ENCODE peak calls at places on chromosomes 4 and X, in eight cellular contexts. E is Panc1, Q is DND-41, Z is AG04450, N is suprapubic skin, T is lung, O is ovary, U is dorsolateral prefrontal cortex. I is an unnamed sample.

GRCh38 chr4:42656736-42656985 is 244 bp downstream of the ATP8A1 start:
- DNase-seq in E (no peak), Q (no peak), Z (no peak), N (no peak), T (no peak), O (no peak), U (no peak), I (no peak)

GRCh38 chr4:73897380-73898136 is 28.4 kb downstream of the CXCL1 start:
- DNase-seq in E (no peak), Q (no peak), Z (no peak), N (no peak), T (no peak), O (no peak), U (no peak), I (no peak)

GRCh38 chrX:118286066-118286758 is 59.7 kb upstream of the WDR44 start:
- DNase-seq in E (no peak), Q (no peak), Z (no peak), N (no peak), T (no peak), O (no peak), U (no peak), I (no peak)

GRCh38 chrX:8783100-8784098 is 17.8 kb downstream of the FAM9A start:
- DNase-seq in E (no peak), Q (peak), Z (no peak), N (no peak), T (peak), O (no peak), U (peak), I (no peak)

GRCh38 chr4:140342620-140343019 is 30.8 kb upstream of the SCOC start:
- DNase-seq in E (no peak), Q (no peak), Z (no peak), N (no peak), T (no peak), O (no peak), U (no peak), I (no peak)

GRCh38 chr4:175127314-175127713 is 209.2 kb downstream of the ADAM29 start:
- DNase-seq in E (no peak), Q (no peak), Z (no peak), N (no peak), T (no peak), O (no peak), U (no peak), I (no peak)

GRCh38 chrX:150513564-150513963 is 54.9 kb upstream of the MTM1 start:
- DNase-seq in E (no peak), Q (no peak), Z (no peak), N (no peak), T (no peak), O (no peak), U (no peak), I (no peak)

GRCh38 chr4:2286904-2287593 is 25.1 kb upstream of the MXD4 start:
- DNase-seq in E (no peak), Q (no peak), Z (no peak), N (peak), T (no peak), O (peak), U (peak), I (no peak)

GRCh38 chr4:40254961-40255721 is 58.3 kb downstream of the RHOH start:
- DNase-seq in E (no peak), Q (no peak), Z (no peak), N (no peak), T (no peak), O (no peak), U (no peak), I (no peak)

GRCh38 chr4:156677136-156677535 is 294.5 kb downstream of the PDGFC start:
- DNase-seq in E (peak), Q (no peak), Z (no peak), N (no peak), T (no peak), O (no peak), U (no peak), I (no peak)

GRCh38 chr4:39062094-39062493 is at the start of gene KLHL5:
- DNase-seq in E (no peak), Q (no peak), Z (no peak), N (no peak), T (no peak), O (no peak), U (no peak), I (no peak)

GRCh38 chrX:124208675-124209074 is 123.8 kb upstream of the TEX13D start:
- DNase-seq in E (no peak), Q (peak), Z (no peak), N (no peak), T (no peak), O (no peak), U (no peak), I (no peak)

GRCh38 chrX:10603612-10604011 is 16.8 kb downstream of the MID1 start:
- DNase-seq in E (no peak), Q (no peak), Z (no peak), N (no peak), T (no peak), O (no peak), U (no peak), I (no peak)

GRCh38 chr4:187608001-187608421 is 387.6 kb upstream of the ZFP42 start:
- DNase-seq in E (no peak), Q (no peak), Z (peak), N (no peak), T (no peak), O (no peak), U (no peak), I (no peak)

GRCh38 chrX:2697306-2697705 is 6.2 kb downstream of the CD99 start:
- DNase-seq in E (no peak), Q (no peak), Z (no peak), N (no peak), T (no peak), O (no peak), U (no peak), I (no peak)

GRCh38 chr4:18556402-18556801 is 534.8 kb upstream of the LCORL start:
- DNase-seq in E (no peak), Q (no peak), Z (no peak), N (no peak), T (no peak), O (no peak), U (no peak), I (no peak)

GRCh38 chr4:67558493-67558892 is at the start of gene STAP1:
- DNase-seq in E (no peak), Q (peak), Z (no peak), N (no peak), T (no peak), O (no peak), U (no peak), I (no peak)

GRCh38 chr4:89283975-89284556 is 23.5 kb downstream of the GPRIN3 start:
- DNase-seq in E (no peak), Q (no peak), Z (no peak), N (no peak), T (no peak), O (no peak), U (peak), I (no peak)

GRCh38 chr4:102562995-102563394 is 61.8 kb downstream of the NFKB1 start:
- DNase-seq in E (no peak), Q (no peak), Z (no peak), N (no peak), T (no peak), O (no peak), U (no peak), I (no peak)

GRCh38 chr4:155426953-155427352 is 50.2 kb upstream of the MAP9 start:
- DNase-seq in E (no peak), Q (no peak), Z (no peak), N (no peak), T (no peak), O (no peak), U (no peak), I (no peak)

GRCh38 chr4:110442309-110442708 is 33.6 kb upstream of the ENPEP start:
- DNase-seq in E (no peak), Q (no peak), Z (no peak), N (no peak), T (no peak), O (no peak), U (no peak), I (no peak)

GRCh38 chrX:40209951-40210617 is 112.3 kb upstream of the BCOR start:
- DNase-seq in E (no peak), Q (no peak), Z (no peak), N (no peak), T (no peak), O (no peak), U (no peak), I (no peak)

GRCh38 chrX:74104356-74105065 is 199.5 kb upstream of the ZCCHC13 start:
- DNase-seq in E (no peak), Q (no peak), Z (no peak), N (no peak), T (no peak), O (no peak), U (no peak), I (no peak)

DNA sequence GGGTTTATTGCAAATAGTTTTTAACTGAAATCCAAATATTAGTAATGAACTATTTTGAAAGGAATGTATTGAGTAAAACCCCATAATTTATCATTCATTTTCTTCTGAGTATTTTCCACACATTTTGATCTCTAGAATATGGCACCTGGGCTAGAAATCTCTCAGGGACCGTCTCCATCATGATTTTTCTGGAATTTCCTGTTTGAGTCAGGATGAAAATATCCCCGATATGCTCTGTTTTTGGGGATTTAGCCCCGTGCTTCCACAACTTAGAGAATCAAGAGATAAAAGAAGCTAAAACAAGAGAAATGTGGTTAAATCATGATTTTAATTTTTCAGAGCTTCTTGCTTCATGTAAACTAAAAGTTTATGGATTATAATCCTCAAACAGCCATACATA is 114.2 kb downstream of the SPCS3 start:
- DNase-seq in E (no peak), Q (no peak), Z (no peak), N (no peak), T (no peak), O (no peak), U (no peak), I (no peak)
- H3K4me3 ChIP-seq in E (no peak), Q (no peak), Z (no peak), N (no peak), T (no peak), O (no peak), U (no peak), I (no peak)

DNA sequence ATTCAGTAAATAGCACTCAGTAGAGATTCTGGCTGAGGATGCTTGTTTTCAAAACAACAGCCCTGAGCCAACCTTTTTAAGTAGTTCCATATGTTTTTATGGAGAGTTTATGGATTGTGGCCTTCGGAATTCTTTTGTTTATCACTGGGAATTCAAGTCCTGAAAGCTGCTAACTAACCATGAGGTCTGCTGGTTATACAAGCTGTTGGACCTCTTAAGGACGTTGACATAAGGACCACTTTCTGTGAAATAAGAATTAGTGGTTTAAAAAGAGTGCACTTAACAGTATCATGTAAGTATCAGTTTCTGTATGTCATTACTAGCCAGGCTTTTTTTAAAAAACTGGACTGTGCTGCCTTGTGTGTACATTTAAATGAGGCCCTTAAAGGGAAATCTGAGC is 229.0 kb upstream of the PGRMC2 start:
- DNase-seq in E (no peak), Q (no peak), Z (peak), N (no peak), T (no peak), O (no peak), U (no peak), I (no peak)
- H3K27ac ChIP-seq in E (peak), Q (no peak), Z (peak), N (peak), T (no peak), O (no peak), U (no peak), I (no peak)

DNA sequence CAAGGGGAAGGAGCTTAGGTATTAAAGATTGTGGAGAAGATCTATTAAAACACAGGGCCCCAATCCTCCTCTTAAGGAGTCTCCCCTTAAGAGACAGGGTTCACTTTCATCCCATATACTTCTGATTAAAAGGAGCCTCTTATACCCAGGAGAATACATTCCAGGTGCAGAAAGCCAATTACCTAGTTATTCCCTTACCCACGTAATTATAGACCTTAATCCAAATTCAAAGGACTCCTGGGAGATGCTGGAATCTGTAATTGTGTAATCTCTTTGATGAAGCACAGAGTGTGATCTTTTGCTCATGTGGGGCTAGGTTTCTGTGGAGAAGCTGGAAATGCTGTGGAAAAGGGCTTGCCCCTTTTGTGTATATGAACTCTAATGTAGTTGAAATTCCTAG is 1.4 kb upstream of the SEC24B start:
- DNase-seq in E (no peak), Q (no peak), Z (no peak), N (no peak), T (no peak), O (no peak), U (no peak), I (no peak)
- H3K4me3 ChIP-seq in E (no peak), Q (no peak), Z (no peak), N (no peak), T (no peak), O (no peak), U (peak), I (no peak)

GRCh38 chr4:25703731-25704388 is 48.2 kb downstream of the SLC34A2 start:
- DNase-seq in E (no peak), Q (no peak), Z (no peak), N (no peak), T (no peak), O (no peak), U (no peak), I (no peak)
- H3K27ac ChIP-seq in E (no peak), Q (no peak), Z (no peak), N (no peak), T (no peak), O (no peak), U (no peak), I (no peak)

GRCh38 chrX:28584025-28584424 is 3.2 kb upstream of the IL1RAPL1 start:
- DNase-seq in E (no peak), Q (no peak), Z (no peak), N (no peak), T (no peak), O (no peak), U (no peak), I (no peak)

GRCh38 chrX:28586891-28587635 is at the start of gene IL1RAPL1:
- DNase-seq in E (no peak), Q (no peak), Z (peak), N (no peak), T (no peak), O (no peak), U (peak), I (no peak)

GRCh38 chrX:28586291-28586690 is 955 bp upstream of the IL1RAPL1 start:
- DNase-seq in E (no peak), Q (no peak), Z (peak), N (no peak), T (no peak), O (no peak), U (peak), I (no peak)

GRCh38 chrX:28582494-28582893 is 4.8 kb upstream of the IL1RAPL1 start:
- DNase-seq in E (no peak), Q (no peak), Z (peak), N (no peak), T (no peak), O (no peak), U (no peak), I (no peak)

DNA sequence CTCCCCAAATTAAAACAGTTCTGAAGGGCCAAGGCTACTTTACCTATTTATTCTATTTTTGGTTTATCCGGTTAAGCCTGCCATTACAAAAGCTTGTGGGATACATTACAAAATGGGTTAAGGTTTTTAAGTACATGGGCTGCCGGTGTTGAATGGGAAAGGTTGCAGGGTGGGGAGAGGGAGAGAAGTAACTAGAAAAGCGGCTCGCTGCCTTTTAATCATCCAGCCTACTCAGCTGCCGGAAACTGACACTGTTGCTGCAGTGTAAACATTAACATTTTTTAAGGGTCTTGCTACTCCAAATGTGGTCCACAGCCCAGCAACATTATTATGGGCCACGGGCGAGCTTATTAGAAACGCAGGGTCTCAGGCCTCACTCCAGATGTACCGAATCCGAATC is 1.5 kb upstream of the IL1RAPL1 start:
- DNase-seq in E (no peak), Q (no peak), Z (no peak), N (no peak), T (no peak), O (no peak), U (no peak), I (no peak)
- H3K4me3 ChIP-seq in E (no peak), Q (no peak), Z (peak), N (no peak), T (no peak), O (no peak), U (peak), I (no peak)

GRCh38 chr4:52996261-52997131 is 134.4 kb downstream of the RASL11B start:
- DNase-seq in E (no peak), Q (no peak), Z (no peak), N (no peak), T (no peak), O (peak), U (no peak), I (peak)
- H3K27ac ChIP-seq in E (no peak), Q (no peak), Z (peak), N (peak), T (peak), O (peak), U (no peak), I (peak)

I was measured in coronary artery.